ENCODE peak calls at places on chromosome 11, in five cellular contexts. J, G, S, P and E are unnamed samples.
A peak's percentile ranks its signal among the peaks of the same experiment; 100 is the strongest.

GRCh38 chr11:33016654-33017053 is 976 bp downstream of the DEPDC7 start:
- DNase-seq in J (no peak), G (no peak), S (no peak), P (no peak), E (no peak)

GRCh38 chr11:114318361-114318760 is 22.2 kb downstream of the NNMT start:
- DNase-seq in J (no peak), G (no peak), S (no peak), P (no peak), E (no peak)

GRCh38 chr11:11016123-11016522 is 158.3 kb upstream of the ZBED5 start:
- DNase-seq in J (no peak), G (no peak), S (no peak), P (no peak), E (no peak)

GRCh38 chr11:14015711-14016110 is 53.2 kb downstream of the SPON1 start:
- DNase-seq in J (peak; percentile 94), G (peak; percentile 60), S (peak; percentile 90), P (peak; percentile 65), E (peak; percentile 31)

GRCh38 chr11:69423611-69424385 is 57.7 kb upstream of the LINC01488 start:
- DNase-seq in J (no peak), G (no peak), S (no peak), P (no peak), E (no peak)

GRCh38 chr11:45045692-45046471 is 95.2 kb upstream of the TP53I11 start:
- DNase-seq in J (peak; percentile 53), G (no peak), S (peak; percentile 49), P (peak; percentile 71), E (no peak)

GRCh38 chr11:132734217-132734616 is 798.1 kb downstream of the OPCML start:
- DNase-seq in J (peak; percentile 18), G (no peak), S (no peak), P (no peak), E (no peak)

GRCh38 chr11:58958500-58958899 is 19.2 kb downstream of the GLYATL1 start:
- DNase-seq in J (peak; percentile 63), G (peak; percentile 36), S (no peak), P (peak; percentile 22), E (peak; percentile 18)

GRCh38 chr11:130383363-130384168 is 44.8 kb downstream of the ADAMTS8 start:
- DNase-seq in J (peak; percentile 59), G (peak; percentile 41), S (peak; percentile 79), P (peak; percentile 65), E (peak; percentile 10)

GRCh38 chr11:108558222-108558621 is 35.3 kb downstream of the EXPH5 start:
- DNase-seq in J (no peak), G (no peak), S (no peak), P (no peak), E (no peak)

GRCh38 chr11:129836979-129837378 is 21.3 kb downstream of the TMEM45B start:
- DNase-seq in J (no peak), G (no peak), S (no peak), P (no peak), E (no peak)

GRCh38 chr11:65417221-65417701 is 5.3 kb upstream of the NEAT1 start:
- DNase-seq in J (peak; percentile 56), G (no peak), S (no peak), P (peak; percentile 9), E (no peak)

GRCh38 chr11:3096909-3097395 is 39.7 kb upstream of the CARS1 start:
- DNase-seq in J (no peak), G (no peak), S (no peak), P (no peak), E (no peak)

GRCh38 chr11:70203749-70204465 is 811 bp downstream of the FADD start:
- DNase-seq in J (peak; percentile 75), G (peak; percentile 42), S (peak; percentile 73), P (peak; percentile 86), E (peak; percentile 26)

GRCh38 chr11:113644605-113645004 is 61.5 kb downstream of the TMPRSS5 start:
- DNase-seq in J (peak; percentile 11), G (peak; percentile 28), S (no peak), P (no peak), E (no peak)

GRCh38 chr11:78961186-78961782 is 386.6 kb upstream of the NARS2 start:
- DNase-seq in J (peak; percentile 92), G (no peak), S (peak; percentile 59), P (peak; percentile 67), E (peak; percentile 78)
- H3K4me3 ChIP-seq in J (no peak overlapping the region), G (peak overlapping the region; percentile 43), S (no peak overlapping the region), P (peak overlapping the region; percentile 58), E (no peak overlapping the region)

DNA sequence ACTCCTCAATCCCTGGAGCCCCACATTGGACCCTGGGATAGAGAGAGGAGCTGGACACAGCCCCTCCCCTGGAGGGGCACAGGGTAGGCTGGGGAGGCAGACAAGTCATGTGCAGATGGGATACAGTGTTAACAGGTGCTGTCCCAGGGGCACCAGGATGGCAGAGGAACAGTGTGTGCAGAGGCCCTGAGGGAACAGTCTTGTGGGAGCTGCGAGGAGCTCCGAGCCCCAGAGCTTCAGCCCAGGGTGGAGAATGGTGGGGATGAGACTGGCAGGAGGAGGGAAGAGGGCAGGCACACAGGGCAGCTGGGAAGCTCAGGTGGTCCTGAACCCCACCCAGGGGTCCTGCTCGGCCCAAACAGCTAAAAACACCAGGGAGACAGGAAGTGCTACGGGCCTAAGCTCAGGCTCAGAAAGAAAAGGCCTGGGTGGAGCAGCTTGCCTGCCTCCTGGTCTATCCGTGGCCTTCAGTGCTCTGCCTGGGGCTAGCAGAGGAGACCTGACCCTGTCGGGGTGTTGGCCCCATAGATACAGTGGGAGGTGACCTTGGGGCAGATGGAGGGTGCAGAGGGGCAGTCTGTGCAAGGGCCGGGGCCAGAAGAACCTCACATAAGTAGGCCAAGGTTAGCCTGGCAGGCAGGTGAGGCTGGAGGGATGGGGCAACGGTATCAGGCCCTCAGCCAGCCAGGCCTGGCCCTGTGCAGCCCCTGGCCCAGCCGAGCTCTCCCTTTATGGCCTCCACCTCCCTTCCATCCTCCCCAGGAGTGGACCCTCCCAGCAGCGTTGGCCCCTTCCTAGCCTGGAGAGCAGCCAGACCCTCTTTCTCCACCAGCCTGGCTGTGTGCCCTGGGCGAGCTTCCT is 15.4 kb downstream of the CAPN5 start:
- DNase-seq in J (no peak), G (no peak), S (no peak), P (no peak), E (no peak)
- H3K4me3 ChIP-seq in J (no peak overlapping the region), G (no peak overlapping the region), S (no peak overlapping the region), P (no peak overlapping the region), E (no peak overlapping the region)

GRCh38 chr11:116786360-116786759 is 1.5 kb downstream of the ZPR1 start:
- DNase-seq in J (no peak), G (no peak), S (no peak), P (no peak), E (no peak)
- H3K4me3 ChIP-seq in J (no peak overlapping the region), G (no peak overlapping the region), S (peak overlapping the region; percentile 76), P (peak overlapping the region; percentile 15), E (no peak overlapping the region)

GRCh38 chr11:117408356-117408755 is 80.7 kb downstream of the CEP164 start:
- DNase-seq in J (no peak), G (no peak), S (no peak), P (no peak), E (no peak)
- H3K4me3 ChIP-seq in J (no peak overlapping the region), G (no peak overlapping the region), S (no peak overlapping the region), P (no peak overlapping the region), E (no peak overlapping the region)

GRCh38 chr11:85682330-85683305 is 3.4 kb downstream of the CCDC89 start:
- DNase-seq in J (no peak), G (no peak), S (no peak), P (peak; percentile 60), E (peak; percentile 38)
- H3K4me3 ChIP-seq in J (no peak overlapping the region), G (no peak overlapping the region), S (no peak overlapping the region), P (peak overlapping the region; percentile 71), E (peak overlapping the region; percentile 40)

DNA sequence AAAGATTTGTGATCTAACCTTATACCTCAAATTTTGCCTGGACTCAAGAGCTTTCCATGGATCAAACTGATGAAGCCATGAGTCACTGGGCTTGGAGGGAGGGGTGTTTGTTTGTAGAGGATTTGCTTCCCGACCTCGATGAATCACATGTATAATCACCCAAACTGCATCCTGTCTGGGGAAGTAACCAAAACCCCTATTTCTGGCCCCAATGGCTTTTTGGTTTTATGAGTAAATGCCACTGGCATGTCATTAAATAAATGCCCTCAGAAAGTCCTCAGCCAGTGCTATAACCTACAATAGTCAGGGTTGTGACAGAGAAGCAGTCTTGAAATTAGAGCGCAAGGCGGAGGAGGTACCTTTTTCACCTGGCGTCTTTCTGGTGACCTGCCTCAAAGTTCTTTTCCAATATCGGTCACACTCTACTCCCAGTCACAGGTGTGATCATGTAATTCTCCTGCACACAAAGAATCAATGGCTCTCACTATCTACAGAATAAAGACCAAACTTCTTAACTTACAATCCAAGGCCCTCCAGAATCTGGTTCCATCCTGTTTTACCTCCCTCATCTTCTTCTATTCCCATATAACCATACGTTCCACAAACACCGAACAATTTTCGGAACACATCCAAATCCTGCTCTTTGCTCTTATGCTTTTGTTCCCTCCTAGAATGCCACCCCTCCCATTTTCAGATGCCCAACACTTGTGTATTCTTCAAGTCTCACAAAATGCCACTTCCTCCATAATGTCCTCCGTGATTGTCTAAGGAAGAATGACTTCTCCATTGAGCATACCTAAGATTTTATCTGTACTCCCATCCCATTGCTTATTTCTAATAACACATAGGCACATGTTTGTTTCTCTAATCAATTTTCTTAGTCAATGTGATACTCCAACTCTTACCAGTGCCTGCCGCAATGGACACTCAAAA is 81.3 kb upstream of the BLID start:
- DNase-seq in J (peak; percentile 14), G (no peak), S (peak; percentile 99), P (peak; percentile 97), E (no peak)
- H3K4me3 ChIP-seq in J (no peak overlapping the region), G (no peak overlapping the region), S (peak overlapping the region; percentile 19), P (no peak overlapping the region), E (no peak overlapping the region)